ENCODE peak calls at places on chromosomes 11 and 22, in five cellular contexts. Q is mammary epithelial cell, S is nephron progenitor cell, F is NB4, W is tibial artery. X is an unnamed sample.

GRCh38 chr11:95283653-95284052 is 52.7 kb upstream of the SESN3 start:
- DNase-seq in F (peak), W (no peak), Q (no peak), S (no peak), X (peak)

GRCh38 chr11:27678242-27678641 is 22.0 kb downstream of the BDNF start:
- DNase-seq in W (no peak), F (no peak), S (no peak), Q (no peak), X (no peak)

GRCh38 chr22:45626198-45626651 is 45.4 kb upstream of the ATXN10 start:
- DNase-seq in S (no peak), W (no peak), Q (peak), F (no peak), X (no peak)

GRCh38 chr11:11579012-11579755 is 42.6 kb downstream of the GALNT18 start:
- DNase-seq in S (no peak), Q (no peak), F (no peak), W (no peak), X (no peak)

GRCh38 chr11:119891392-119891791 is 162.4 kb upstream of the NECTIN1 start:
- DNase-seq in F (no peak), S (no peak), Q (no peak), W (no peak), X (no peak)

GRCh38 chr11:46342237-46342636 is 5.0 kb upstream of the DGKZ start:
- DNase-seq in Q (no peak), S (no peak), F (peak), W (no peak), X (no peak)

GRCh38 chr11:74004046-74004693 is 4.7 kb downstream of the UCP3 start:
- DNase-seq in Q (no peak), F (no peak), W (no peak), S (no peak), X (no peak)

GRCh38 chr11:120295110-120295509 is 30.0 kb upstream of the TLCD5 start:
- DNase-seq in F (no peak), Q (no peak), S (no peak), W (no peak), X (no peak)

GRCh38 chr11:4430060-4430459 is 19.0 kb upstream of the OR52K2 start:
- DNase-seq in S (no peak), W (no peak), Q (no peak), F (no peak), X (no peak)

GRCh38 chr11:45607995-45608394 is 57.4 kb downstream of the CHST1 start:
- DNase-seq in Q (no peak), S (no peak), W (no peak), F (peak), X (no peak)

GRCh38 chr11:19557720-19558140 is 154.9 kb upstream of the NAV2 start:
- DNase-seq in W (peak), Q (peak), S (peak), F (peak), X (no peak)

GRCh38 chr22:23099525-23099792 is 29.1 kb downstream of the GNAZ start:
- DNase-seq in W (no peak), F (no peak), S (no peak), Q (no peak), X (no peak)

GRCh38 chr22:44365832-44366231 is 53.1 kb upstream of the SHISAL1 start:
- DNase-seq in F (no peak), Q (no peak), W (no peak), S (no peak), X (no peak)

GRCh38 chr22:17159504-17159951 is 451 bp upstream of the HDHD5 start:
- DNase-seq in W (no peak), S (no peak), F (peak), Q (peak), X (no peak)

GRCh38 chr11:69638941-69639681 is 1.8 kb upstream of the CCND1 start:
- DNase-seq in F (peak), Q (peak), W (peak), S (peak), X (peak)

GRCh38 chr11:5611627-5612026 is 13.2 kb upstream of the TRIM34 start:
- DNase-seq in S (no peak), Q (no peak), F (no peak), W (no peak), X (no peak)

GRCh38 chr22:27635852-27636251 is 165.7 kb downstream of the MN1 start:
- DNase-seq in W (no peak), Q (no peak), F (no peak), S (no peak), X (no peak)

GRCh38 chr11:34639545-34639944 is 18.7 kb downstream of the EHF start:
- DNase-seq in S (no peak), Q (no peak), W (no peak), F (no peak), X (no peak)

GRCh38 chr11:117923773-117924172 is 5.4 kb downstream of the TMPRSS13 start:
- DNase-seq in Q (no peak), F (no peak), S (no peak), W (peak), X (no peak)
- TF ChIP-seq CTCF in Q (peak), F (no peak), S (no peak), W (no peak), X (no peak)

GRCh38 chr22:42732071-42732470 is 11.4 kb upstream of the A4GALT start:
- DNase-seq in F (no peak), Q (no peak), S (no peak), W (no peak), X (no peak)
- TF ChIP-seq CTCF in F (no peak), Q (no peak), S (no peak), W (no peak), X (no peak)

GRCh38 chr11:64019106-64020031 is 16.4 kb upstream of the FLRT1 start:
- DNase-seq in Q (no peak), W (no peak), S (no peak), F (no peak), X (no peak)
- TF ChIP-seq CTCF in Q (no peak), W (no peak), S (no peak), F (no peak), X (no peak)

GRCh38 chr22:37182101-37182948 is 5.7 kb downstream of the C1QTNF6 start:
- DNase-seq in F (no peak), Q (no peak), W (no peak), S (no peak), X (no peak)

GRCh38 chr22:37184816-37185541 is 3.1 kb downstream of the C1QTNF6 start:
- DNase-seq in F (no peak), W (no peak), Q (no peak), S (no peak), X (no peak)

GRCh38 chr22:37184380-37184755 is 3.7 kb downstream of the C1QTNF6 start:
- DNase-seq in Q (no peak), S (no peak), W (no peak), F (no peak), X (no peak)

GRCh38 chr22:37182949-37183245 is 5.2 kb downstream of the C1QTNF6 start:
- DNase-seq in S (no peak), F (no peak), W (no peak), Q (no peak), X (no peak)

DNA sequence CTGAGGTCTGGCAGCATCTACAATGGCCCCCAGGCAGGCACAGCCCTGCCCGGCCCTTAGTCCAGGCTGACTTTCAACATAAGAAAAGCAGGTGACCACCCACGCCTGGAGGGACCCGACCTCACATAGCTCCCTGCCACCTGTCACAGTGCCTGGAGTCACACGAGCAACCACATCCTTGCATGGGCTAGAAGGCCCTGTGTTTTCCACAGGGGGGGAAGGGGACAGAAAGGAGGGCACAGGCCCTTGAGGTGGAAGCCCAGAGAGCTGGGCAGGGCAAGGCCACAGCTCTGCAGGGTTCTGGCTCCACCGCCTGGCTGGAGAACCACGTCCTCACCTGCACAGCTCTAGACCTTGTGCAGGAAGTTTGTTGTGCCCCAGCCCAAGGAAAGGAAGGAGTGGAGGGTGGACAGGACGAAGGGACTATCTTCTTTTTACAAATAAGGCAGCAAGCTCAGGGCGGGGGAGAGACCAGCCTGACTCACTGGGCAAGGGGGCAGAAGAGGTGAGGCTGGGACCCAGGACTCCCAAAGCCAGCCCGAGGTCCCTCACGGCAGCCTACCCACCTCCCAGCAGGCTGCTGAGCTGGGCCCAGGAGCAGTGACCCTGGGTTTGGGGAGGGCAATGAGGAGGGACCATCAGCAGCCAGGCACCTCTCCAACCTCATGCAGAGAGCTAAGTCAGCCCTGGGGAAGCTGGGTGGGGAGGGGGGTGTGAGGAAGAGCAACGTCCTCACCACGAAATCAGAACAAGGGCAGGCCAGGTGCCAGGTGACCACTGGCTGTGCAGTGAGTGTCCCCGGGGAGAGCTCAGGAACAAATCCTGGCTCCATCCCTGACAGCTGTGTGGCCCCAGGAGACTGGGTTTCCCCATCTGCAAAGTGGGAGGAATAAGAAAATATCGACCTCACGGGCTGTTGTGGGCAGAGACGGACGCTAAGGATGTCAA is 4.3 kb downstream of the C1QTNF6 start:
- DNase-seq in Q (no peak), W (no peak), F (no peak), S (no peak), X (no peak)
- TF ChIP-seq CTCF in Q (no peak), W (no peak), F (no peak), S (no peak), X (no peak)

DNA sequence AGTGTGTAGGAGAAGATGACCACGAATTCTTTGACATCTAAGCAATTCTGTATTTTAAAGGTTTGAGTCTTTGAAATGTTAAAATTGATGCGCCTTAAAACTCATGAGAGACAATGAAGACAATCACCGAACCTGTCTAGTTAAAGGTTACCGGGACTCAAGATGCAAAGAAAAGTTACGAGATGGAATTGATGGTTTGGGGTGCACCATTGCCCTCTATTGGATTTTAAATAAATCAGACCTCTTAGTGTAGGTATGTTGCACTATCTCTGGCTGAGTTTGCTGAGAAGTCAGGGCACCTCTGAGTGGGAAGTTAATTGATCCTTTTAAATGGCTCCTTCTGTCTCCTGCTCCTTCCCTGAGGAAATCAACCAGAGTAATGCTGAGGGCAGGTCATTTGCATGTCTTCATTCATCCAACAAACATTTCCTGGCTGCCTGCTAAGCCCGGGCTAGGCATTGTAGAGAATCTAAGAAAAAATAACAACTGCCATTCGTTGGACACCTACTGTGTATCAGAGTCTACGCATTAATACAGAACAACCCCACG is 19.4 kb upstream of the TMA7B start:
- DNase-seq in S (no peak), Q (no peak), F (peak), W (no peak), X (no peak)
- TF ChIP-seq CTCF in S (no peak), Q (peak), F (no peak), W (no peak), X (no peak)

GRCh38 chr11:1388763-1389102 is 1.0 kb upstream of the BRSK2 start:
- DNase-seq in S (peak), F (no peak), Q (no peak), W (no peak), X (no peak)

GRCh38 chr11:1390603-1391164 is 950 bp downstream of the BRSK2 start:
- DNase-seq in W (no peak), F (no peak), Q (no peak), S (peak), X (no peak)

GRCh38 chr11:1387961-1388762 is 1.6 kb upstream of the BRSK2 start:
- DNase-seq in Q (no peak), F (no peak), W (no peak), S (peak), X (no peak)

GRCh38 chr11:1389932-1390587 is at the start of gene BRSK2:
- DNase-seq in Q (no peak), F (no peak), S (peak), W (no peak), X (no peak)

GRCh38 chr11:1389103-1389931 is 417 bp upstream of the BRSK2 start:
- DNase-seq in S (peak), F (no peak), W (peak), Q (peak), X (peak)
- TF ChIP-seq CTCF in S (no peak), F (no peak), W (no peak), Q (no peak), X (no peak)

X was measured in AG09319.